ENCODE peak calls at places on chromosome 15, in eight cellular contexts. C is uterus, P is IMR-90, K is heart left ventricle, F is Peyer's patch, J is upper lobe of left lung, D is body of pancreas, V is prostate gland. U is an unnamed sample.

GRCh38 chr15:60798821-60799220 is 319.9 kb upstream of the ICE2 start:
- DNase-seq in C (no peak), P (peak), K (no peak), F (no peak), J (no peak), D (no peak), V (no peak), U (no peak)

GRCh38 chr15:63879211-63879610 is 45.5 kb upstream of the HERC1 start:
- DNase-seq in C (no peak), P (no peak), K (no peak), F (no peak), J (no peak), D (no peak), V (no peak), U (no peak)

GRCh38 chr15:51864408-51865056 is 35.1 kb downstream of the TMOD3 start:
- DNase-seq in C (no peak), P (peak), K (no peak), F (no peak), J (no peak), D (no peak), V (no peak), U (no peak)

GRCh38 chr15:88909956-88910831 is 3.0 kb downstream of the MFGE8 start:
- DNase-seq in C (no peak), P (no peak), K (peak), F (no peak), J (no peak), D (no peak), V (no peak), U (no peak)

GRCh38 chr15:60004019-60004845 is at the start of gene FOXB1:
- DNase-seq in C (no peak), P (no peak), K (no peak), F (no peak), J (peak), D (peak), V (no peak), U (no peak)

GRCh38 chr15:29050870-29051269 is 165.1 kb downstream of the APBA2 start:
- DNase-seq in C (no peak), P (peak), K (no peak), F (no peak), J (no peak), D (no peak), V (no peak), U (no peak)

GRCh38 chr15:79322945-79323344 is 12.0 kb downstream of the TMED3 start:
- DNase-seq in C (no peak), P (no peak), K (no peak), F (no peak), J (no peak), D (no peak), V (no peak), U (no peak)

GRCh38 chr15:33045066-33045810 is 149.3 kb downstream of the FMN1 start:
- DNase-seq in C (no peak), P (peak), K (no peak), F (no peak), J (peak), D (peak), V (no peak), U (no peak)

GRCh38 chr15:41504751-41505492 is 8.7 kb downstream of the LTK start:
- DNase-seq in C (no peak), P (no peak), K (no peak), F (no peak), J (no peak), D (no peak), V (no peak), U (no peak)

GRCh38 chr15:33807665-33808064 is 160.6 kb upstream of the CHRM5 start:
- DNase-seq in C (no peak), P (no peak), K (no peak), F (no peak), J (no peak), D (no peak), V (no peak), U (no peak)

GRCh38 chr15:40307421-40308165 is at the start of gene PLCB2:
- DNase-seq in C (no peak), P (no peak), K (peak), F (peak), J (peak), D (no peak), V (no peak), U (no peak)

GRCh38 chr15:64749999-64750657 is 25.3 kb downstream of the RBPMS2 start:
- DNase-seq in C (peak), P (peak), K (peak), F (no peak), J (no peak), D (no peak), V (no peak), U (no peak)

GRCh38 chr15:67685716-67686115 is 139.6 kb upstream of the SKOR1 start:
- DNase-seq in C (no peak), P (no peak), K (no peak), F (no peak), J (no peak), D (no peak), V (no peak), U (no peak)

GRCh38 chr15:67690936-67691335 is 134.4 kb upstream of the SKOR1 start:
- DNase-seq in C (no peak), P (peak), K (no peak), F (no peak), J (no peak), D (no peak), V (no peak), U (no peak)

GRCh38 chr15:67692573-67692972 is 132.7 kb upstream of the SKOR1 start:
- DNase-seq in C (no peak), P (no peak), K (no peak), F (no peak), J (no peak), D (no peak), V (no peak), U (no peak)

GRCh38 chr15:67696087-67696486 is 129.2 kb upstream of the SKOR1 start:
- DNase-seq in C (no peak), P (no peak), K (no peak), F (no peak), J (no peak), D (no peak), V (no peak), U (no peak)

DNA sequence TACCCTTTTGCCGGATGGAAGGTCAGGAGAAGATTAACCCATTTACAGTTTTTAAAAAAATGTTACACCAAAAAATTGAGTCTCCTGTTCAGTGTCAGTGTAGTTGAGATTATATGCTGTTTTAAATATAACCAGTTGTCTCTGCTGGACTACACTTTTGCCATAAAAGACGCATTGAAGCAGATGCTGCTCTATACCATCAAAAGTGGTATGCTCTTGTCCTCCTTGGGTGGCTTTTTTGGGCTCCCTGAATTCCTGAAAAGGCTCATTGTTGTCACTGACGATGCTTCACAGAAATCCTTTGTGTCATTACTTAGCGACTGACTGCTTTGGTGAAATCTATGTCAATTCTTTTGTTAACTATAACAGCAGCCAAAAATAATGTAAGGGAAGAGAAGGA is 133.9 kb upstream of the SKOR1 start:
- DNase-seq in C (no peak), P (no peak), K (no peak), F (no peak), J (no peak), D (no peak), V (no peak), U (no peak)
- TF ChIP-seq POLR2A in C (no peak), P (no peak), K (no peak), F (no peak), J (no peak), D (no peak), V (no peak), U (no peak)

DNA sequence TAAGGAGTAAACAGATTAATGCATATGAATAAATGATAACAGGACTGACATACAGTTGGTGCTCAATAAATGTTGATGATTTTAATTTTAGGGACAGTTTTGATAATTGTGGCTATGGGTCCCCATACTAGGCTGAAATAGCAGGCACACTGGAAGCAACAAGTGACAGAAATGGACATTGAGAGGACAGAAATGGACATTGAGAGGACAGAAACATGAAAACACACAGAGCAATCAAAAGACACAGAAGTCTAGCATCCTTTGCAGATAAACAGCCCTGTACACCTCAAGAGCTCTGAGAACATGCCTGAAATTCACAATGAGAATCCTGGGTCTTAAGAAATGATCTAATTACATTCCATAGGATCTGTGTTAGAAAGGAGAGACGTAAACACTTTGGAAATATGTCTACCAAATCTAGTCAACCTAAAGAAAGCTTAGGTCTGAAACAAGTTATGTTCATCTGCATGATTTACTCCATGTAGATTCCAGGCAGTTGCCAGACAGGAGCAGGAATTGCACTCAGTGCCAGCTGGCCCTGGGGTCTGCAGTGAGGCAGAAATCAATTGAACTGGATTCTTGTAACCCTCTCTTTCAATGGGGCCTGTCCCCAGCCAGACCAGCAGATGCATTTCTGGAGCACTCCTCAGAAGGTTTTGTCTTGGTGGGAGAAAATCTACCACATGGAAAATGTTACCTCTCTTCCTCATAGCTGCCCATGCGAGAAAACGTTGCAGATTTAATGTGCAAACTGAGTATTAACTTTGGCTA is 60.3 kb downstream of the SYNM start:
- DNase-seq in C (no peak), P (no peak), K (no peak), F (no peak), J (no peak), D (no peak), V (no peak), U (no peak)
- H3K27ac ChIP-seq in C (no peak), P (no peak), K (no peak), F (no peak), J (no peak), D (no peak), V (no peak), U (peak)

GRCh38 chr15:69459063-69459462 is 6.4 kb downstream of the RPLP1 start:
- DNase-seq in C (no peak), P (no peak), K (no peak), F (no peak), J (no peak), D (no peak), V (no peak), U (no peak)

GRCh38 chr15:69454953-69455352 is 2.3 kb downstream of the RPLP1 start:
- DNase-seq in C (no peak), P (no peak), K (no peak), F (no peak), J (no peak), D (no peak), V (no peak), U (no peak)

GRCh38 chr15:69456208-69457166 is 3.9 kb downstream of the RPLP1 start:
- DNase-seq in C (no peak), P (no peak), K (no peak), F (no peak), J (no peak), D (no peak), V (no peak), U (no peak)

GRCh38 chr15:69460481-69460880 is 7.9 kb downstream of the RPLP1 start:
- DNase-seq in C (no peak), P (no peak), K (no peak), F (no peak), J (no peak), D (no peak), V (no peak), U (no peak)

GRCh38 chr15:69457304-69458280 is 5.0 kb downstream of the RPLP1 start:
- DNase-seq in C (no peak), P (peak), K (no peak), F (no peak), J (no peak), D (no peak), V (no peak), U (no peak)
- TF ChIP-seq POLR2A in C (no peak), P (no peak), K (no peak), F (no peak), J (no peak), D (no peak), V (no peak), U (no peak)

DNA sequence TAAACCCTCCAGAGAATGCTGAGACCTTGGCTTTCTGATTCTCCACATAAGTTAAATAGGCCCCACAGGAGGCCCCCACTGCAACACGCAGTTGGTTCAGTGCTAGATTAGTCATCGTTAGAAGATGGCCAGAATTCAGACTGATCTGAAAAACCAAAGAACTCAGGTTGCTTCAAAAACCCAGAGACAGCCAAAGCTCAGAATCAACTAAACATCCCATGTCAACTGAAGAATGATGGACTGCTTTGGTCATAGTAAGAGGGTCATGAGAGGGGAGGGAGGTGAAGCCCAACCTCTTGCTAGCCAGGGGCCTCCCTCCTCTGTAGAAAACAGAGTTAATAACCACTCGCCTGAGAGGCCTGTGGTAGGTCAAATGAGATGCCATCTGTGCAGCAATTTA is 93.1 kb downstream of the AKAP13 start:
- DNase-seq in C (no peak), P (peak), K (no peak), F (no peak), J (no peak), D (no peak), V (no peak), U (no peak)
- H3K27ac ChIP-seq in C (no peak), P (no peak), K (no peak), F (no peak), J (no peak), D (no peak), V (no peak), U (no peak)

GRCh38 chr15:69119692-69120395 is 40.6 kb upstream of the GLCE start:
- DNase-seq in C (no peak), P (no peak), K (no peak), F (no peak), J (no peak), D (no peak), V (no peak), U (no peak)
- TF ChIP-seq POLR2A in C (no peak), P (no peak), K (no peak), F (no peak), J (no peak), D (no peak), V (no peak), U (no peak)

GRCh38 chr15:67127334-67127664 is 61.9 kb downstream of the SMAD3 start:
- DNase-seq in C (no peak), P (no peak), K (no peak), F (no peak), J (no peak), D (no peak), V (no peak), U (no peak)

GRCh38 chr15:67124911-67125588 is 59.6 kb downstream of the SMAD3 start:
- DNase-seq in C (no peak), P (no peak), K (no peak), F (no peak), J (no peak), D (no peak), V (no peak), U (no peak)

GRCh38 chr15:67126551-67127333 is 61.3 kb downstream of the SMAD3 start:
- DNase-seq in C (no peak), P (no peak), K (no peak), F (no peak), J (no peak), D (peak), V (no peak), U (no peak)

GRCh38 chr15:67124111-67124510 is 58.7 kb downstream of the SMAD3 start:
- DNase-seq in C (no peak), P (no peak), K (no peak), F (no peak), J (no peak), D (no peak), V (no peak), U (no peak)

DNA sequence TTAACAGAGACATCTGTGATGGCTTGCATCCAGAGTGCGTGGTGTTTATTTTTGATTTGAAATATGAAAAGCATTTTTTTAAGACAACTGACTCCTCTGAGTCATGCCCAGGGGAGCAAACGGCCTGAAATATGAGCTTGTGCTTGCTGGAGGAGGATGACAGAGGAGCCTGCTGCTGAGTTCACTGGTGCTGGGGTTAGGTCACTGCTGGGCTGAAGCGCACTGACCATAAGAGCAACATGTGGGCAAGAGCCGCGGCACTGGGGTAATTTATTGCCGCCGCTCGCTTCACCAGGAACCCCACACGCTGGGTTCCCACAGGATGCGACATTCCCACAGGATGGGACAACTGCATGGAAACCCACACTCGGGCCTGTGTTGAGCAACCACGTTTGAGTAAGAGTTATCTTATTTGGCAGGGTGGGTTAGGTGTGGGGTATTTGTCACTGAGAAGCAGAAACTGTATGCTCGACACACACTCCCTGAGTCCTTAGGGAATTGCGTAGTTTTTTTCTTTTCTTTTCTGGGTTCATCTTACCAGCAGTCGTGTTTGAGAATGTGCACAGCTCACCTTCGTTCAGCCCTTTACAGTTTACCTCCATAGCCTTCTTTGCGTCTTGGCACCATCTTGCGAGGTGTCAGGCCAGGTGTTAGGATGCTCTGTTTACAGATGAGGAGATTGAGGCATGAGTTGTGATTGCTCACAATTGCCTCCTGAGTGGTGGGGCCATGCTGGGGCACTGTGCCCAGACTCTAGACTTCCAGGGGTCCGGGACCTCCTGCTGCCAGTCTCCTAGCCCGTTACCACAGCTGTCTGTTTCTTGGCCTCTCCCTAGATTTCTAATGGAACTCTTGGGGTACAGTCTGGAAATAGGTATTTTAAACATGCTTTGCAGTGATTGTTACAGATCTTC is 60.4 kb downstream of the SMAD3 start:
- DNase-seq in C (peak), P (peak), K (peak), F (no peak), J (no peak), D (peak), V (peak), U (peak)
- H3K27ac ChIP-seq in C (peak), P (peak), K (peak), F (peak), J (peak), D (peak), V (peak), U (peak)

U was measured in breast epithelium.